ENCODE peak calls at places on chromosome 6, in eight cellular contexts. One of them, this sample, is unnamed.

GRCh38 chr6:317068-317451 is 24.8 kb downstream of the DUSP22 start:
- DNase-seq in T-helper 9 cell: no peak
- DNase-seq in HFF-Myc: no peak
- DNase-seq in progenitor cell of endocrine pancreas: no peak
- DNase-seq in GM19239: no peak
- DNase-seq in amniotic stem cell: no peak
- DNase-seq in NCI-H2081: no peak
- DNase-seq in stomach: no peak
- DNase-seq in this sample: no peak

GRCh38 chr6:25950297-25950696 is 12.3 kb upstream of the TRIM38 start:
- DNase-seq in T-helper 9 cell: no peak
- DNase-seq in HFF-Myc: no peak
- DNase-seq in progenitor cell of endocrine pancreas: no peak
- DNase-seq in GM19239: no peak
- DNase-seq in amniotic stem cell: no peak
- DNase-seq in NCI-H2081: no peak
- DNase-seq in stomach: no peak
- DNase-seq in this sample: no peak

GRCh38 chr6:43096451-43097097 is 20.5 kb downstream of the PTK7 start:
- DNase-seq in T-helper 9 cell: no peak
- DNase-seq in HFF-Myc: no peak
- DNase-seq in progenitor cell of endocrine pancreas: peak
- DNase-seq in GM19239: no peak
- DNase-seq in amniotic stem cell: peak
- DNase-seq in NCI-H2081: no peak
- DNase-seq in stomach: peak
- DNase-seq in this sample: no peak

GRCh38 chr6:150865043-150865405 is 478 bp upstream of the MTHFD1L start:
- DNase-seq in T-helper 9 cell: no peak
- DNase-seq in HFF-Myc: no peak
- DNase-seq in progenitor cell of endocrine pancreas: no peak
- DNase-seq in GM19239: no peak
- DNase-seq in amniotic stem cell: no peak
- DNase-seq in NCI-H2081: no peak
- DNase-seq in stomach: no peak
- DNase-seq in this sample: no peak

GRCh38 chr6:155224031-155224451 is 39.8 kb upstream of the CLDN20 start:
- DNase-seq in T-helper 9 cell: no peak
- DNase-seq in HFF-Myc: peak
- DNase-seq in progenitor cell of endocrine pancreas: no peak
- DNase-seq in GM19239: peak
- DNase-seq in amniotic stem cell: no peak
- DNase-seq in NCI-H2081: no peak
- DNase-seq in stomach: no peak
- DNase-seq in this sample: no peak

GRCh38 chr6:163400509-163400908 is 14.0 kb upstream of the QKI start:
- DNase-seq in T-helper 9 cell: no peak
- DNase-seq in HFF-Myc: no peak
- DNase-seq in progenitor cell of endocrine pancreas: no peak
- DNase-seq in GM19239: no peak
- DNase-seq in amniotic stem cell: no peak
- DNase-seq in NCI-H2081: no peak
- DNase-seq in stomach: no peak
- DNase-seq in this sample: no peak

GRCh38 chr6:54060286-54060685 is 51.0 kb upstream of the MLIP start:
- DNase-seq in T-helper 9 cell: no peak
- DNase-seq in HFF-Myc: no peak
- DNase-seq in progenitor cell of endocrine pancreas: no peak
- DNase-seq in GM19239: no peak
- DNase-seq in amniotic stem cell: no peak
- DNase-seq in NCI-H2081: no peak
- DNase-seq in stomach: no peak
- DNase-seq in this sample: no peak

GRCh38 chr6:64507661-64508060 is 872.1 kb downstream of the PHF3 start:
- DNase-seq in T-helper 9 cell: no peak
- DNase-seq in HFF-Myc: no peak
- DNase-seq in progenitor cell of endocrine pancreas: no peak
- DNase-seq in GM19239: no peak
- DNase-seq in amniotic stem cell: no peak
- DNase-seq in NCI-H2081: no peak
- DNase-seq in stomach: no peak
- DNase-seq in this sample: no peak

This sample was measured in effector memory CD4-positive, alpha-beta T cell.